ENCODE peak calls at places on chromosome 18, in seven cellular contexts. V, Z, R, B, J, A and N are unnamed samples.

GRCh38 chr18:43525149-43525548 is 247.9 kb upstream of the SYT4 start:
- DNase-seq in R (no peak), A (peak; percentile 83), V (no peak), Z (no peak), J (no peak), B (no peak), N (no peak)

GRCh38 chr18:363327-364115 is 95.7 kb upstream of the THOC1 start:
- DNase-seq in B (no peak), R (no peak), Z (peak; percentile 90), A (no peak), V (no peak), J (no peak), N (no peak)

GRCh38 chr18:42306208-42306980 is 351.4 kb downstream of the PIK3C3 start:
- DNase-seq in Z (no peak), A (no peak), B (no peak), V (no peak), R (no peak), J (no peak), N (no peak)

GRCh38 chr18:46393230-46393629 is 263.8 kb downstream of the LOXHD1 start:
- DNase-seq in A (no peak), Z (no peak), J (peak; percentile 5), V (peak; percentile 37), R (no peak), B (no peak), N (no peak)

GRCh38 chr18:32530947-32531651 is 60.4 kb upstream of the GAREM1 start:
- DNase-seq in J (no peak), B (no peak), A (no peak), V (no peak), R (no peak), Z (peak; percentile 54), N (no peak)

GRCh38 chr18:71902482-71902881 is 641.7 kb downstream of the CBLN2 start:
- DNase-seq in J (no peak), V (no peak), R (no peak), B (no peak), Z (no peak), A (no peak), N (no peak)

GRCh38 chr18:63783394-63783793 is 8.2 kb downstream of the SERPINB7 start:
- DNase-seq in V (no peak), A (no peak), J (peak; percentile 1), R (no peak), B (no peak), Z (no peak), N (no peak)

GRCh38 chr18:66752733-66753132 is 148.8 kb upstream of the CDH19 start:
- DNase-seq in Z (no peak), B (no peak), R (no peak), V (no peak), A (no peak), J (no peak), N (no peak)

GRCh38 chr18:644395-645004 is 13.0 kb upstream of the TYMS start:
- DNase-seq in B (no peak), Z (no peak), V (no peak), A (no peak), J (no peak), R (no peak), N (no peak)

GRCh38 chr18:26017929-26018328 is 72.5 kb downstream of the SS18 start:
- DNase-seq in R (no peak), B (no peak), Z (no peak), A (peak; percentile 28), J (no peak), V (no peak), N (no peak)

GRCh38 chr18:68840554-68841263 is 42.8 kb downstream of the CCDC102B start:
- DNase-seq in A (no peak), B (peak; percentile 94), Z (peak; percentile 91), V (no peak), J (no peak), R (no peak), N (no peak)

GRCh38 chr18:77160515-77160914 is 27.9 kb upstream of the MBP start:
- DNase-seq in B (no peak), V (no peak), A (no peak), J (no peak), Z (no peak), R (no peak), N (no peak)

GRCh38 chr18:62739911-62740310 is 24.6 kb downstream of the PHLPP1 start:
- DNase-seq in Z (no peak), V (no peak), A (no peak), J (peak; percentile 24), B (no peak), R (no peak), N (no peak)

GRCh38 chr18:31399336-31400032 is 22.9 kb downstream of the DSG4 start:
- DNase-seq in R (no peak), V (no peak), B (peak; percentile 7), J (peak; percentile 16), Z (peak; percentile 83), A (no peak), N (no peak)

GRCh38 chr18:839224-840079 is 27.4 kb upstream of the YES1 start:
- DNase-seq in R (peak; percentile 69), Z (peak; percentile 81), J (peak; percentile 86), A (peak; percentile 85), B (peak; percentile 84), V (peak; percentile 95), N (peak; percentile 91)

GRCh38 chr18:79912409-79912991 is 39.0 kb downstream of the SLC66A2 start:
- DNase-seq in J (no peak), B (peak; percentile 66), A (no peak), Z (peak; percentile 75), R (no peak), V (no peak), N (peak; percentile 52)

GRCh38 chr18:13235981-13236380 is 17.4 kb downstream of the LDLRAD4 start:
- DNase-seq in A (no peak), J (no peak), R (no peak), Z (no peak), B (no peak), V (peak; percentile 87), N (no peak)

GRCh38 chr18:76708036-76708726 is 114.2 kb upstream of the ZNF236 start:
- DNase-seq in J (no peak), B (no peak), A (no peak), R (no peak), Z (no peak), V (no peak), N (no peak)

GRCh38 chr18:48475635-48476549 is 62.9 kb upstream of the CTIF start:
- DNase-seq in A (peak; percentile 75), R (peak; percentile 58), J (peak; percentile 63), Z (peak; percentile 84), B (peak; percentile 81), V (peak; percentile 65), N (no peak)

GRCh38 chr18:80009661-80010550 is 21.5 kb upstream of the TXNL4A start:
- DNase-seq in J (no peak), A (peak; percentile 85), R (no peak), Z (peak; percentile 96), B (peak; percentile 93), V (peak; percentile 83), N (peak; percentile 18)

GRCh38 chr18:7626922-7627440 is 59.9 kb downstream of the PTPRM start:
- DNase-seq in B (peak; percentile 51), V (no peak), Z (peak; percentile 62), J (peak; percentile 71), A (no peak), R (no peak), N (no peak)

GRCh38 chr18:75203456-75204261 is 5.3 kb downstream of the PTGR3 start:
- DNase-seq in A (no peak), R (no peak), B (no peak), J (no peak), Z (peak; percentile 59), V (peak; percentile 64), N (no peak)

GRCh38 chr18:75267643-75268184 is 57.1 kb downstream of the TSHZ1 start:
- DNase-seq in V (no peak), Z (no peak), R (no peak), J (no peak), A (no peak), B (no peak), N (no peak)

GRCh38 chr18:77911973-77912372 is 662.3 kb downstream of the GALR1 start:
- DNase-seq in J (no peak), R (no peak), V (no peak), A (no peak), Z (no peak), B (no peak), N (no peak)

GRCh38 chr18:25646971-25647370 is 295.0 kb upstream of the ZNF521 start:
- DNase-seq in A (no peak), B (no peak), Z (peak; percentile 80), V (no peak), J (no peak), R (no peak), N (no peak)

GRCh38 chr18:32301976-32302743 is 112.3 kb downstream of the MEP1B start:
- DNase-seq in V (no peak), J (no peak), Z (peak; percentile 85), R (no peak), B (peak; percentile 93), A (no peak), N (no peak)

GRCh38 chr18:32200766-32201165 is 10.9 kb downstream of the MEP1B start:
- DNase-seq in R (no peak), Z (no peak), B (no peak), J (no peak), V (no peak), A (peak; percentile 38), N (no peak)

GRCh38 chr18:55334875-55335274 is 253.1 kb downstream of the TCF4 start:
- DNase-seq in R (peak; percentile 68), J (no peak), A (no peak), Z (no peak), V (peak; percentile 54), B (no peak), N (peak; percentile 36)

GRCh38 chr18:57404345-57404744 is 30.8 kb upstream of the ONECUT2 start:
- DNase-seq in J (no peak), A (no peak), V (no peak), B (no peak), Z (no peak), R (no peak), N (no peak)